ENCODE peak calls at places on chromosomes 1 and 21, in seven cellular contexts. Z is tibial nerve, G is transverse colon, J is SJSA1, U is astrocyte, Q is Karpas-422, P is aorta. Y is an unnamed sample. For H3K9me3, the result is how much of the 10 kb centered on the place peaks cover.

GRCh38 chr1:40379785-40380452 is 6.4 kb downstream of the SMAP2 start:
- DNase-seq in Z (no peak), G (no peak), J (no peak), U (peak), Q (no peak), P (no peak), Y (no peak)

GRCh38 chr21:29436650-29437049 is 137.9 kb downstream of the BACH1 start:
- DNase-seq in Z (no peak), G (no peak), J (no peak), U (no peak), Q (no peak), P (no peak), Y (no peak)

GRCh38 chr1:97797403-97798183 is 123.2 kb downstream of the DPYD start:
- DNase-seq in Z (no peak), G (no peak), J (no peak), U (peak), Q (peak), P (no peak), Y (no peak)

GRCh38 chr21:34369741-34370140 is 5.6 kb upstream of the SMIM11 start:
- DNase-seq in Z (no peak), G (no peak), J (no peak), U (no peak), Q (no peak), P (no peak), Y (no peak)

GRCh38 chr1:28078680-28079626 is 9.5 kb downstream of the EYA3 start:
- DNase-seq in Z (no peak), G (no peak), J (peak), U (peak), Q (no peak), P (no peak), Y (no peak)

GRCh38 chr1:6093611-6094010 is 47.9 kb downstream of the KCNAB2 start:
- DNase-seq in Z (no peak), G (no peak), J (no peak), U (no peak), Q (no peak), P (peak), Y (no peak)

GRCh38 chr21:20997633-20998455 is at the start of gene NCAM2:
- DNase-seq in Z (peak), G (peak), J (no peak), U (peak), Q (no peak), P (peak), Y (peak)

GRCh38 chr1:241639653-241640148 is 468 bp downstream of the CHML start:
- DNase-seq in Z (no peak), G (peak), J (peak), U (peak), Q (no peak), P (peak), Y (no peak)

GRCh38 chr1:108704501-108704900 is 8.2 kb upstream of the FNDC7 start:
- DNase-seq in Z (no peak), G (no peak), J (peak), U (peak), Q (no peak), P (no peak), Y (no peak)

DNA sequence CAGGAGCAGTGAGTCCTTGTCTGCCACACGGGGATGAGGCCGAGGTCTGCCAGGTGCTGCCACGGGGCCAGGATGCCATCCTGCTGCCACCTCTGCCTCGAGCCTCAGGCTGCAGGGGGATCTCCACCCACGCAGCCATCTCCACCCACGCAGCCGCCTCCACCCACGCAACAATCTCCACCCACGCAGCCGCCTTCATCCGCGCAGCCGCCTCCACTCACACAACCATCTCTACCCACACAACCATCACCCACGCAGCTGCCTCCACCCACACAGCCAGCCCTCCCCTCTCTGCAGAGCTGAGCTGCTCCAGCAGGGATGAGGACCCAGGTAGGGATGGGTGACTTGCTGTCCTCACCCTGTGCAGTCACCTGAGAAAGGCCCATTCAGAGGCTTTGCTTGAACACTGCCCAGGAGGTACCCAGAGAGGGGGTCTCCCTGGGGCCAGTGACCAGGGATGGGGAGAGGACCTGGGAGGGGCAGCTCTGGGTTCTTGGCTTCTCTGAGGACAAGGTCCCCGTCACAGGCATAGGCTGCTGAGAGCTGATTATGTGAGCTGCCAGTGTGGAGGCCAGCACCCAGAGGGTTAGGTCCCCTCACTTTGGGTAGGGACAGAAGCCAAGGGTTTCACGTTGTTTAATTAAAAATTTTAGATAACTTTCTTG is 46.6 kb upstream of the TTC34 start:
- DNase-seq in Z (no peak), G (no peak), J (no peak), U (no peak), Q (no peak), P (peak), Y (peak)
- H3K9me3 ChIP-seq in Z (under half), G (under half), J (under half), U (under half), Q (under half), P (under half), Y (under half)

GRCh38 chr1:89687254-89687653 is 54.3 kb downstream of the LRRC8C start:
- DNase-seq in Z (no peak), G (no peak), J (no peak), U (no peak), Q (no peak), P (no peak), Y (no peak)

GRCh38 chr1:89688607-89689006 is 55.7 kb downstream of the LRRC8C start:
- DNase-seq in Z (no peak), G (no peak), J (no peak), U (no peak), Q (no peak), P (no peak), Y (no peak)

GRCh38 chr1:89685461-89685860 is 52.5 kb downstream of the LRRC8C start:
- DNase-seq in Z (no peak), G (no peak), J (no peak), U (peak), Q (no peak), P (no peak), Y (no peak)

GRCh38 chr1:89689234-89689633 is 56.3 kb downstream of the LRRC8C start:
- DNase-seq in Z (no peak), G (no peak), J (no peak), U (no peak), Q (no peak), P (no peak), Y (no peak)

GRCh38 chr1:89686520-89686919 is 53.6 kb downstream of the LRRC8C start:
- DNase-seq in Z (no peak), G (no peak), J (no peak), U (no peak), Q (no peak), P (no peak), Y (no peak)
- H3K9me3 ChIP-seq in Z (under half), G (under half), J (under half), U (under half), Q (under half), P (under half), Y (under half)

GRCh38 chr1:204126367-204126766 is 25.5 kb downstream of the ETNK2 start:
- DNase-seq in Z (no peak), G (no peak), J (no peak), U (no peak), Q (no peak), P (no peak), Y (no peak)
- H3K9me3 ChIP-seq in Z (under half), G (under half), J (under half), U (under half), Q (under half), P (under half), Y (under half)

GRCh38 chr1:152745765-152746444 is 11.9 kb upstream of the KPRP start:
- DNase-seq in Z (no peak), G (no peak), J (no peak), U (no peak), Q (no peak), P (no peak), Y (no peak)
- H3K9me3 ChIP-seq in Z (under half), G (under half), J (under half), U (under half), Q (under half), P (under half), Y (under half)

Y was measured in T-helper 17 cell.